ENCODE peak calls at places on chromosomes 3 and 15, in ten cellular contexts. One of them, this sample, is unnamed.

GRCh38 chr15:76310470-76311070 is 699 bp downstream of the ETFA start:
- DNase-seq in GM23248: peak; percentile 66
- DNase-seq in PC-9: no peak
- DNase-seq in GM12878: no peak
- DNase-seq in HCT116: no peak
- DNase-seq in H9: no peak
- DNase-seq in neural progenitor cell: peak; percentile 36
- DNase-seq in K562: no peak
- DNase-seq in fibroblast of lung: no peak
- DNase-seq in astrocyte: no peak
- DNase-seq in this sample: no peak

GRCh38 chr3:51622868-51623267 is 48.2 kb upstream of the TEX264 start:
- DNase-seq in fibroblast of lung: peak; percentile 90
- DNase-seq in PC-9: no peak
- DNase-seq in neural progenitor cell: no peak
- DNase-seq in HCT116: no peak
- DNase-seq in GM12878: no peak
- DNase-seq in astrocyte: peak; percentile 14
- DNase-seq in H9: no peak
- DNase-seq in K562: no peak
- DNase-seq in GM23248: peak; percentile 52
- DNase-seq in this sample: no peak

GRCh38 chr15:84752700-84753099 is 4.3 kb downstream of the ZNF592 start:
- DNase-seq in K562: no peak
- DNase-seq in H9: no peak
- DNase-seq in GM12878: no peak
- DNase-seq in HCT116: no peak
- DNase-seq in astrocyte: peak; percentile 36
- DNase-seq in PC-9: no peak
- DNase-seq in neural progenitor cell: no peak
- DNase-seq in fibroblast of lung: peak; percentile 28
- DNase-seq in GM23248: peak; percentile 68
- DNase-seq in this sample: no peak

GRCh38 chr3:15345051-15345607 is 12.7 kb upstream of the SH3BP5 start:
- DNase-seq in GM12878: no peak
- DNase-seq in GM23248: no peak
- DNase-seq in neural progenitor cell: no peak
- DNase-seq in astrocyte: no peak
- DNase-seq in HCT116: no peak
- DNase-seq in H9: no peak
- DNase-seq in K562: no peak
- DNase-seq in fibroblast of lung: no peak
- DNase-seq in PC-9: no peak
- DNase-seq in this sample: no peak

GRCh38 chr3:17581421-17582080 is 160.9 kb downstream of the TBC1D5 start:
- DNase-seq in neural progenitor cell: no peak
- DNase-seq in fibroblast of lung: no peak
- DNase-seq in H9: no peak
- DNase-seq in astrocyte: peak; percentile 2
- DNase-seq in GM23248: peak; percentile 67
- DNase-seq in GM12878: no peak
- DNase-seq in K562: no peak
- DNase-seq in HCT116: no peak
- DNase-seq in PC-9: no peak
- DNase-seq in this sample: no peak

GRCh38 chr3:157856078-157856939 is 249.9 kb downstream of the SHOX2 start:
- DNase-seq in K562: no peak
- DNase-seq in neural progenitor cell: no peak
- DNase-seq in GM12878: no peak
- DNase-seq in GM23248: peak; percentile 47
- DNase-seq in HCT116: peak; percentile 12
- DNase-seq in H9: no peak
- DNase-seq in fibroblast of lung: no peak
- DNase-seq in astrocyte: no peak
- DNase-seq in PC-9: no peak
- DNase-seq in this sample: no peak

GRCh38 chr3:73215286-73215685 is 153.8 kb downstream of the EBLN2 start:
- DNase-seq in HCT116: no peak
- DNase-seq in K562: no peak
- DNase-seq in GM23248: peak; percentile 81
- DNase-seq in GM12878: no peak
- DNase-seq in PC-9: no peak
- DNase-seq in fibroblast of lung: peak; percentile 4
- DNase-seq in H9: no peak
- DNase-seq in astrocyte: peak; percentile 51
- DNase-seq in neural progenitor cell: no peak
- DNase-seq in this sample: no peak

GRCh38 chr3:13500133-13500885 is 20.2 kb downstream of the HDAC11 start:
- DNase-seq in fibroblast of lung: no peak
- DNase-seq in astrocyte: no peak
- DNase-seq in PC-9: no peak
- DNase-seq in H9: peak; percentile 65
- DNase-seq in neural progenitor cell: peak; percentile 69
- DNase-seq in GM12878: no peak
- DNase-seq in K562: peak; percentile 84
- DNase-seq in HCT116: no peak
- DNase-seq in GM23248: peak; percentile 54
- DNase-seq in this sample: no peak

GRCh38 chr15:60780147-60780546 is 301.2 kb upstream of the ICE2 start:
- DNase-seq in GM12878: no peak
- DNase-seq in HCT116: no peak
- DNase-seq in fibroblast of lung: no peak
- DNase-seq in astrocyte: no peak
- DNase-seq in neural progenitor cell: no peak
- DNase-seq in PC-9: no peak
- DNase-seq in H9: no peak
- DNase-seq in K562: no peak
- DNase-seq in GM23248: no peak
- DNase-seq in this sample: no peak

GRCh38 chr15:94327356-94327936 is 96.1 kb downstream of the MCTP2 start:
- DNase-seq in PC-9: peak; percentile 3
- DNase-seq in GM12878: no peak
- DNase-seq in HCT116: peak; percentile 10
- DNase-seq in astrocyte: no peak
- DNase-seq in neural progenitor cell: peak; percentile 34
- DNase-seq in K562: peak; percentile 16
- DNase-seq in H9: no peak
- DNase-seq in GM23248: peak; percentile 65
- DNase-seq in fibroblast of lung: peak; percentile 62
- DNase-seq in this sample: no peak

GRCh38 chr3:138947303-138948121 is 495 bp downstream of the FOXL2NB start:
- DNase-seq in K562: peak; percentile 67
- DNase-seq in astrocyte: no peak
- DNase-seq in GM12878: no peak
- DNase-seq in PC-9: no peak
- DNase-seq in fibroblast of lung: no peak
- DNase-seq in neural progenitor cell: peak; percentile 51
- DNase-seq in GM23248: no peak
- DNase-seq in HCT116: no peak
- DNase-seq in H9: peak; percentile 50
- DNase-seq in this sample: no peak

DNA sequence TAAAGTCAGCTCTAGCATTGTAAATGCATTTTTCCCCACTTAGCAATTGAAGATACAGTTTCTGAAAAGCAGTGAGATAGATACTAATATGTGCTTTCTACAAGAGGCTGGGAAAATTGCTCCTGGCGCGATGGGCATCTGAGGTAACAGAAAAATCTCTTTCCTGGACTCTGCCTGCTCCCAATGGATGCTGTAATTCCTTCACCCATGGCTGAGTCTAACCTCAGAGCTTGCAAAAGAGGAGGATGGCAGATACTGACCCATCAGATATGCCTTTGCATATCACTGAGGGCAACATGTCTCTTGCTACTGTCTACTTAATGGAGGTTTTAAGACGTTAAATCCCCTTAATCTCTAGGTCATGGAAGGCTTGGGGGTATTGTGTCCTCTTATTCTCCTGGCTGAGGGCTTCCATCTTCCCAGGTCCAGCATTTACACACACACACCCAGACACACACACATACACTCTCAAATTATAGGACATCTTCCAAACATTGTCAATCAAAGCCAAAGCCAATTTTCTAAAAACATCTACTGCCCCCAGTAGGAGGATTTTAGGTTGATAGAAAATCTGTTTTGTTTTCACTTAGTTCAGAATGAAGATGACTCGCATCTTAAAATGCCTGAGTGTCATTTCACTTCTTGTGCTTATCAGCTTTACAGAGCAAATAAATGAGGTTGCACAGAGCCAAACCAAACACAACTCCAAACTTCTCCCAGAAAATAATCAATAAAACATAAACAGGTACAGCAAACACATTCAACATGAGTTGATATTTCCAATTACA is 2.4 kb downstream of the TRPM1 start:
- DNase-seq in GM12878: no peak
- DNase-seq in GM23248: peak; percentile 28
- DNase-seq in neural progenitor cell: no peak
- DNase-seq in astrocyte: no peak
- DNase-seq in K562: no peak
- DNase-seq in PC-9: no peak
- DNase-seq in fibroblast of lung: no peak
- DNase-seq in HCT116: no peak
- DNase-seq in H9: no peak
- DNase-seq in this sample: no peak
- H3K79me2 ChIP-seq in GM12878: no peaks in the 10 kb centered on the region
- H3K79me2 ChIP-seq in GM23248: no peaks in the 10 kb centered on the region
- H3K79me2 ChIP-seq in neural progenitor cell: no peaks in the 10 kb centered on the region
- H3K79me2 ChIP-seq in astrocyte: no peaks in the 10 kb centered on the region
- H3K79me2 ChIP-seq in K562: no peaks in the 10 kb centered on the region
- H3K79me2 ChIP-seq in PC-9: no peaks in the 10 kb centered on the region
- H3K79me2 ChIP-seq in fibroblast of lung: no peaks in the 10 kb centered on the region
- H3K79me2 ChIP-seq in HCT116: no peaks in the 10 kb centered on the region
- H3K79me2 ChIP-seq in H9: no peaks in the 10 kb centered on the region
- H3K79me2 ChIP-seq in this sample: no peaks in the 10 kb centered on the region

GRCh38 chr15:35181538-35181937 is 96.4 kb upstream of the NANOGP8 start:
- DNase-seq in GM23248: peak; percentile 78
- DNase-seq in fibroblast of lung: peak; percentile 44
- DNase-seq in K562: no peak
- DNase-seq in GM12878: peak; percentile 21
- DNase-seq in neural progenitor cell: no peak
- DNase-seq in HCT116: peak; percentile 3
- DNase-seq in astrocyte: peak; percentile 38
- DNase-seq in PC-9: no peak
- DNase-seq in H9: no peak
- DNase-seq in this sample: no peak
- H3K27ac ChIP-seq in GM23248: no peak overlapping the region
- H3K27ac ChIP-seq in fibroblast of lung: no peak overlapping the region
- H3K27ac ChIP-seq in K562: no peak overlapping the region
- H3K27ac ChIP-seq in GM12878: no peak overlapping the region
- H3K27ac ChIP-seq in neural progenitor cell: no peak overlapping the region
- H3K27ac ChIP-seq in HCT116: no peak overlapping the region
- H3K27ac ChIP-seq in astrocyte: no peak overlapping the region
- H3K27ac ChIP-seq in PC-9: no peak overlapping the region
- H3K27ac ChIP-seq in H9: no peak overlapping the region
- H3K27ac ChIP-seq in this sample: no peak overlapping the region

DNA sequence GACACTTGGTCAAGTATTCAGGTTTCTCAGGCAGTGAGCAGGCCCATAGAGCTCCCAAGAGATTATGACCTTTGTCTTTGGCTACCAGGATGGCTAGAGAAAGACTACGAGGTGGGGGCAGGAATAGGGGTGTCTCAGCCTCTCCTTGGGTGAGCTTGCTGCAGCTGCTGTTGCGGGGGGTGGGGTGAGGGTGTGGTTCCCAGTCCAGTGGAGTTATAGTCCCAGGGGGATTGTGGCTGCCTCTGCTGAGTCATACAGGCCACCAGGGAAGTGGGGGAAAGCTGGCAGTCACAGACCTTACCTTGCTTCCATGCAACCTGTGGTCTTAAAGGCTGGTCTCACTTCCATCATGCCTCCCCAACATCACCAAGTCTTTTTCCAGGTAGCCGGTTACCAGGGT is 31.7 kb downstream of the ATP2C1 start:
- DNase-seq in neural progenitor cell: no peak
- DNase-seq in astrocyte: no peak
- DNase-seq in PC-9: peak; percentile 20
- DNase-seq in GM12878: peak; percentile 56
- DNase-seq in HCT116: no peak
- DNase-seq in GM23248: peak; percentile 40
- DNase-seq in H9: no peak
- DNase-seq in K562: peak; percentile 58
- DNase-seq in fibroblast of lung: peak; percentile 42
- DNase-seq in this sample: peak; percentile 57
- H3K79me2 ChIP-seq in neural progenitor cell: peaks cover 97% of the 10 kb centered on the region
- H3K79me2 ChIP-seq in astrocyte: peaks cover 97% of the 10 kb centered on the region
- H3K79me2 ChIP-seq in PC-9: peaks cover 74% of the 10 kb centered on the region
- H3K79me2 ChIP-seq in GM12878: peaks cover 65% of the 10 kb centered on the region
- H3K79me2 ChIP-seq in HCT116: peaks cover 98% of the 10 kb centered on the region
- H3K79me2 ChIP-seq in GM23248: peaks cover 100% of the 10 kb centered on the region
- H3K79me2 ChIP-seq in H9: peaks cover 20% of the 10 kb centered on the region
- H3K79me2 ChIP-seq in K562: peaks cover 94% of the 10 kb centered on the region
- H3K79me2 ChIP-seq in fibroblast of lung: peaks cover 42% of the 10 kb centered on the region
- H3K79me2 ChIP-seq in this sample: peaks cover 83% of the 10 kb centered on the region

GRCh38 chr3:127781411-127782001 is 40.8 kb downstream of the MGLL start:
- DNase-seq in H9: no peak
- DNase-seq in astrocyte: peak; percentile 59
- DNase-seq in neural progenitor cell: no peak
- DNase-seq in K562: no peak
- DNase-seq in HCT116: no peak
- DNase-seq in fibroblast of lung: peak; percentile 49
- DNase-seq in GM12878: no peak
- DNase-seq in PC-9: no peak
- DNase-seq in GM23248: peak; percentile 90
- DNase-seq in this sample: no peak
- H3K27ac ChIP-seq in H9: no peak overlapping the region
- H3K27ac ChIP-seq in astrocyte: peak overlapping the region; percentile 37
- H3K27ac ChIP-seq in neural progenitor cell: no peak overlapping the region
- H3K27ac ChIP-seq in K562: no peak overlapping the region
- H3K27ac ChIP-seq in HCT116: no peak overlapping the region
- H3K27ac ChIP-seq in fibroblast of lung: peak overlapping the region; percentile 18
- H3K27ac ChIP-seq in GM12878: no peak overlapping the region
- H3K27ac ChIP-seq in PC-9: peak overlapping the region; percentile 38
- H3K27ac ChIP-seq in GM23248: peak overlapping the region; percentile 78
- H3K27ac ChIP-seq in this sample: no peak overlapping the region

DNA sequence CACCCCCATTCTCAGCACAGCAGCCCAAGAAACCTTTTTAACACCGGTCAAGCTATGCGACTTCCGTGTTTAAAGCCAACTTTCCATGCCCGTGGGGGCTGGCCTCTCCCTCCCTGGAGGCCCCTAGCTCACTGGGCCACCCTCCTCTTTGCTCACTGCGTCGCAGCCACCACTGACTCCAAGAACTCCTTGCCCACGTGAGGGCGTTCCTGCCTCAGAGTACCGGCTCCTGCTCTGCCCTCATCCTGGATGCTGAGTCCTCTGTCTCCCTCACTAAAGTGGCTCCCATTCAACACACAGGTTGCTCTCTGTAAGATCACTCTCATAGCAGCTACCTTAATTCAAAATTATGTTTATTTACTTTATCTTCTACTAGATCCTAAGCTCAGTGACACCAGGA is 8.2 kb downstream of the BDH1 start:
- DNase-seq in K562: peak; percentile 39
- DNase-seq in H9: peak; percentile 80
- DNase-seq in GM12878: no peak
- DNase-seq in HCT116: no peak
- DNase-seq in PC-9: no peak
- DNase-seq in astrocyte: no peak
- DNase-seq in neural progenitor cell: peak; percentile 69
- DNase-seq in GM23248: no peak
- DNase-seq in fibroblast of lung: no peak
- DNase-seq in this sample: no peak
- H3K79me2 ChIP-seq in K562: no peaks in the 10 kb centered on the region
- H3K79me2 ChIP-seq in H9: no peaks in the 10 kb centered on the region
- H3K79me2 ChIP-seq in GM12878: peaks cover 2% of the 10 kb centered on the region
- H3K79me2 ChIP-seq in HCT116: peaks cover 8% of the 10 kb centered on the region
- H3K79me2 ChIP-seq in PC-9: no peaks in the 10 kb centered on the region
- H3K79me2 ChIP-seq in astrocyte: no peaks in the 10 kb centered on the region
- H3K79me2 ChIP-seq in neural progenitor cell: no peaks in the 10 kb centered on the region
- H3K79me2 ChIP-seq in GM23248: no peaks in the 10 kb centered on the region
- H3K79me2 ChIP-seq in fibroblast of lung: no peaks in the 10 kb centered on the region
- H3K79me2 ChIP-seq in this sample: peaks cover 92% of the 10 kb centered on the region

GRCh38 chr3:46383946-46384330 is 13.2 kb downstream of the CCR5 start:
- DNase-seq in GM12878: no peak
- DNase-seq in H9: no peak
- DNase-seq in HCT116: no peak
- DNase-seq in GM23248: no peak
- DNase-seq in neural progenitor cell: no peak
- DNase-seq in astrocyte: no peak
- DNase-seq in K562: no peak
- DNase-seq in PC-9: no peak
- DNase-seq in fibroblast of lung: no peak
- DNase-seq in this sample: peak; percentile 60
- H3K27ac ChIP-seq in GM12878: no peak overlapping the region
- H3K27ac ChIP-seq in H9: no peak overlapping the region
- H3K27ac ChIP-seq in HCT116: no peak overlapping the region
- H3K27ac ChIP-seq in GM23248: no peak overlapping the region
- H3K27ac ChIP-seq in neural progenitor cell: no peak overlapping the region
- H3K27ac ChIP-seq in astrocyte: no peak overlapping the region
- H3K27ac ChIP-seq in K562: no peak overlapping the region
- H3K27ac ChIP-seq in PC-9: no peak overlapping the region
- H3K27ac ChIP-seq in fibroblast of lung: no peak overlapping the region
- H3K27ac ChIP-seq in this sample: peak overlapping the region; percentile 88